ENCODE peak calls at places on chromosomes 5 and 9, in five cellular contexts. W, D, F, S and X are unnamed samples.

GRCh38 chr9:128203842-128204551 is 818 bp downstream of the DNM1 start:
- DNase-seq in W (peak), D (no peak), F (no peak), S (no peak), X (peak)

GRCh38 chr5:158660726-158661125 is 439.0 kb downstream of the EBF1 start:
- DNase-seq in W (no peak), D (no peak), F (no peak), S (no peak), X (no peak)

GRCh38 chr9:27925815-27926214 is 352.5 kb upstream of the C9orf72 start:
- DNase-seq in W (no peak), D (no peak), F (no peak), S (no peak), X (no peak)

GRCh38 chr9:132622144-132622543 is 39.7 kb downstream of the BARHL1 start:
- DNase-seq in W (no peak), D (no peak), F (no peak), S (no peak), X (no peak)

GRCh38 chr9:127561491-127562270 is 50.4 kb upstream of the STXBP1 start:
- DNase-seq in W (no peak), D (no peak), F (no peak), S (peak), X (no peak)

GRCh38 chr5:69167488-69167845 is 517 bp downstream of the CCNB1 start:
- DNase-seq in W (no peak), D (no peak), F (no peak), S (no peak), X (no peak)

GRCh38 chr5:9066349-9066748 is 479.5 kb downstream of the SEMA5A start:
- DNase-seq in W (no peak), D (no peak), F (no peak), S (no peak), X (no peak)

GRCh38 chr5:76500633-76501393 is 97.7 kb downstream of the IQGAP2 start:
- DNase-seq in W (no peak), D (no peak), F (no peak), S (no peak), X (no peak)

GRCh38 chr5:116062352-116062751 is 22.5 kb upstream of the COMMD10 start:
- DNase-seq in W (no peak), D (no peak), F (no peak), S (no peak), X (no peak)

GRCh38 chr5:388266-389196 is 54.4 kb upstream of the EXOC3 start:
- DNase-seq in W (no peak), D (no peak), F (no peak), S (no peak), X (no peak)

GRCh38 chr5:133816791-133817190 is 151.6 kb downstream of the C5orf15 start:
- DNase-seq in W (no peak), D (no peak), F (no peak), S (no peak), X (no peak)

GRCh38 chr9:92723299-92723625 is 41.4 kb downstream of the BICD2 start:
- DNase-seq in W (no peak), D (no peak), F (no peak), S (no peak), X (peak)

GRCh38 chr9:128409450-128409849 is 11.2 kb upstream of the CERCAM start:
- DNase-seq in W (no peak), D (no peak), F (no peak), S (no peak), X (no peak)

GRCh38 chr9:68808481-68808880 is 103.4 kb downstream of the PIP5K1B start:
- DNase-seq in W (no peak), D (no peak), F (no peak), S (no peak), X (no peak)

GRCh38 chr5:135398160-135398854 is 724 bp downstream of the MACROH2A1 start:
- DNase-seq in W (no peak), D (no peak), F (no peak), S (no peak), X (no peak)

GRCh38 chr5:171801839-171802238 is 16.2 kb downstream of the SMIM23 start:
- DNase-seq in W (no peak), D (no peak), F (no peak), S (no peak), X (no peak)

GRCh38 chr9:29211681-29212589 is 1638.7 kb upstream of the C9orf72 start:
- DNase-seq in W (no peak), D (no peak), F (no peak), S (no peak), X (peak)

GRCh38 chr5:164708831-164709230 is 1203.4 kb downstream of the MAT2B start:
- DNase-seq in W (no peak), D (no peak), F (no peak), S (no peak), X (no peak)

GRCh38 chr9:129712595-129713524 is 40.0 kb downstream of the PTGES start:
- DNase-seq in W (peak), D (no peak), F (no peak), S (no peak), X (peak)

GRCh38 chr5:135228236-135228635 is 170.8 kb downstream of the MACROH2A1 start:
- DNase-seq in W (no peak), D (no peak), F (no peak), S (no peak), X (no peak)